ENCODE peak calls at places on chromosomes 11 and 22, in six cellular contexts. T is HCT116; E is spleen; Z is stimulated activated CD4-positive, alpha-beta T cell treated with anti-CD3 and anti-CD28 coated beads, Interleukin-15, amount 100 ng/mL, for 24 hours; W is mucosa of gallbladder; F is Caki2. O is an unnamed sample.

GRCh38 chr11:120881591-120881990 is 142.3 kb upstream of the TBCEL start:
- DNase-seq in T (no peak), E (no peak), Z (no peak), W (no peak), F (no peak), O (no peak)

GRCh38 chr11:119585038-119585666 is 143.8 kb downstream of the NECTIN1 start:
- DNase-seq in T (no peak), E (no peak), Z (no peak), W (peak), F (no peak), O (peak)

GRCh38 chr11:36149538-36150242 is 139.5 kb downstream of the COMMD9 start:
- DNase-seq in T (peak), E (no peak), Z (peak), W (peak), F (peak), O (peak)

GRCh38 chr11:120612363-120613263 is 101.1 kb downstream of the GRIK4 start:
- DNase-seq in T (no peak), E (no peak), Z (no peak), W (peak), F (peak), O (peak)

GRCh38 chr11:15742626-15743243 is 613.6 kb downstream of the SOX6 start:
- DNase-seq in T (no peak), E (no peak), Z (no peak), W (no peak), F (no peak), O (no peak)

GRCh38 chr11:122234257-122234656 is 118.2 kb upstream of the BLID start:
- DNase-seq in T (no peak), E (no peak), Z (no peak), W (no peak), F (no peak), O (no peak)

GRCh38 chr22:25334091-25334490 is 114.7 kb downstream of the CRYBB2 start:
- DNase-seq in T (peak), E (no peak), Z (peak), W (peak), F (no peak), O (peak)

GRCh38 chr11:119422505-119423416 is at the start of gene THY1:
- DNase-seq in T (no peak), E (no peak), Z (peak), W (no peak), F (no peak), O (peak)

GRCh38 chr11:61742391-61742790 is 10.0 kb upstream of the MYRF start:
- DNase-seq in T (no peak), E (no peak), Z (no peak), W (peak), F (no peak), O (no peak)